ENCODE peak calls at places on chromosomes 11 and 22, in seven cellular contexts. One of them, this sample, is unnamed.

GRCh38 chr22:46798366-46799057 is 36.1 kb downstream of the TBC1D22A start:
- DNase-seq in suprapubic skin: peak
- DNase-seq in heart left ventricle: peak
- DNase-seq in transverse colon: peak
- DNase-seq in A549: peak
- DNase-seq in K562: peak
- DNase-seq in body of pancreas: peak
- DNase-seq in this sample: peak

GRCh38 chr11:123308077-123308476 is 113.0 kb upstream of the CLMP start:
- DNase-seq in suprapubic skin: no peak
- DNase-seq in heart left ventricle: no peak
- DNase-seq in transverse colon: no peak
- DNase-seq in A549: no peak
- DNase-seq in K562: no peak
- DNase-seq in body of pancreas: no peak
- DNase-seq in this sample: peak

GRCh38 chr11:131412061-131412460 is 41.6 kb downstream of the NTM start:
- DNase-seq in suprapubic skin: no peak
- DNase-seq in heart left ventricle: no peak
- DNase-seq in transverse colon: no peak
- DNase-seq in A549: no peak
- DNase-seq in K562: no peak
- DNase-seq in body of pancreas: no peak
- DNase-seq in this sample: no peak

GRCh38 chr11:9313648-9314290 is 624 bp downstream of the TMEM41B start:
- DNase-seq in suprapubic skin: no peak
- DNase-seq in heart left ventricle: no peak
- DNase-seq in transverse colon: peak
- DNase-seq in A549: peak
- DNase-seq in K562: peak
- DNase-seq in body of pancreas: no peak
- DNase-seq in this sample: peak

GRCh38 chr11:74024630-74025029 is 15.7 kb upstream of the UCP3 start:
- DNase-seq in suprapubic skin: no peak
- DNase-seq in heart left ventricle: no peak
- DNase-seq in transverse colon: peak
- DNase-seq in A549: no peak
- DNase-seq in K562: peak
- DNase-seq in body of pancreas: no peak
- DNase-seq in this sample: no peak

GRCh38 chr11:17643506-17644405 is 75.6 kb upstream of the MYOD1 start:
- DNase-seq in suprapubic skin: peak
- DNase-seq in heart left ventricle: no peak
- DNase-seq in transverse colon: no peak
- DNase-seq in A549: no peak
- DNase-seq in K562: no peak
- DNase-seq in body of pancreas: no peak
- DNase-seq in this sample: no peak

GRCh38 chr11:18192988-18193387 is 20.4 kb downstream of the MRGPRX4 start:
- DNase-seq in suprapubic skin: no peak
- DNase-seq in heart left ventricle: no peak
- DNase-seq in transverse colon: no peak
- DNase-seq in A549: no peak
- DNase-seq in K562: no peak
- DNase-seq in body of pancreas: no peak
- DNase-seq in this sample: peak

GRCh38 chr11:88181776-88182175 is 6.5 kb upstream of the RAB38 start:
- DNase-seq in suprapubic skin: no peak
- DNase-seq in heart left ventricle: no peak
- DNase-seq in transverse colon: no peak
- DNase-seq in A549: no peak
- DNase-seq in K562: no peak
- DNase-seq in body of pancreas: no peak
- DNase-seq in this sample: no peak

GRCh38 chr22:49344196-49344595 is 483.5 kb downstream of the BRD1 start:
- DNase-seq in suprapubic skin: no peak
- DNase-seq in heart left ventricle: no peak
- DNase-seq in transverse colon: no peak
- DNase-seq in A549: no peak
- DNase-seq in K562: no peak
- DNase-seq in body of pancreas: no peak
- DNase-seq in this sample: no peak

GRCh38 chr11:69948256-69949141 is 129.3 kb upstream of the FGF3 start:
- DNase-seq in suprapubic skin: no peak
- DNase-seq in heart left ventricle: no peak
- DNase-seq in transverse colon: peak
- DNase-seq in A549: peak
- DNase-seq in K562: peak
- DNase-seq in body of pancreas: peak
- DNase-seq in this sample: no peak

GRCh38 chr11:95266751-95267374 is 35.9 kb upstream of the SESN3 start:
- DNase-seq in suprapubic skin: no peak
- DNase-seq in heart left ventricle: no peak
- DNase-seq in transverse colon: no peak
- DNase-seq in A549: no peak
- DNase-seq in K562: no peak
- DNase-seq in body of pancreas: no peak
- DNase-seq in this sample: no peak

GRCh38 chr11:67393990-67394389 is 2.2 kb downstream of the RAD9A start:
- DNase-seq in suprapubic skin: no peak
- DNase-seq in heart left ventricle: no peak
- DNase-seq in transverse colon: no peak
- DNase-seq in A549: no peak
- DNase-seq in K562: no peak
- DNase-seq in body of pancreas: no peak
- DNase-seq in this sample: no peak

GRCh38 chr22:50274311-50274710 is 4.1 kb upstream of the MAPK11 start:
- DNase-seq in suprapubic skin: no peak
- DNase-seq in heart left ventricle: peak
- DNase-seq in transverse colon: peak
- DNase-seq in A549: peak
- DNase-seq in K562: peak
- DNase-seq in body of pancreas: peak
- DNase-seq in this sample: peak

GRCh38 chr11:116334596-116334995 is 438.2 kb downstream of the BUD13 start:
- DNase-seq in suprapubic skin: no peak
- DNase-seq in heart left ventricle: no peak
- DNase-seq in transverse colon: no peak
- DNase-seq in A549: no peak
- DNase-seq in K562: no peak
- DNase-seq in body of pancreas: no peak
- DNase-seq in this sample: no peak

GRCh38 chr11:114822038-114822437 is 143.7 kb downstream of the NXPE2 start:
- DNase-seq in suprapubic skin: no peak
- DNase-seq in heart left ventricle: no peak
- DNase-seq in transverse colon: no peak
- DNase-seq in A549: no peak
- DNase-seq in K562: no peak
- DNase-seq in body of pancreas: no peak
- DNase-seq in this sample: no peak

GRCh38 chr11:20372081-20372480 is 8.6 kb downstream of the HTATIP2 start:
- DNase-seq in suprapubic skin: no peak
- DNase-seq in heart left ventricle: no peak
- DNase-seq in transverse colon: no peak
- DNase-seq in A549: no peak
- DNase-seq in K562: no peak
- DNase-seq in body of pancreas: no peak
- DNase-seq in this sample: no peak

GRCh38 chr11:87228820-87229219 is 191.1 kb downstream of the TMEM135 start:
- DNase-seq in suprapubic skin: no peak
- DNase-seq in heart left ventricle: no peak
- DNase-seq in transverse colon: no peak
- DNase-seq in A549: no peak
- DNase-seq in K562: no peak
- DNase-seq in body of pancreas: no peak
- DNase-seq in this sample: no peak

GRCh38 chr11:79466411-79466810 is 25.6 kb upstream of the TENM4 start:
- DNase-seq in suprapubic skin: no peak
- DNase-seq in heart left ventricle: no peak
- DNase-seq in transverse colon: no peak
- DNase-seq in A549: no peak
- DNase-seq in K562: no peak
- DNase-seq in body of pancreas: no peak
- DNase-seq in this sample: no peak

GRCh38 chr11:3609416-3610265 is 32.2 kb downstream of the ART5 start:
- DNase-seq in suprapubic skin: no peak
- DNase-seq in heart left ventricle: no peak
- DNase-seq in transverse colon: no peak
- DNase-seq in A549: peak
- DNase-seq in K562: peak
- DNase-seq in body of pancreas: no peak
- DNase-seq in this sample: peak

GRCh38 chr11:72823105-72823804 is 9.0 kb downstream of the ATG16L2 start:
- DNase-seq in suprapubic skin: no peak
- DNase-seq in heart left ventricle: no peak
- DNase-seq in transverse colon: no peak
- DNase-seq in A549: no peak
- DNase-seq in K562: no peak
- DNase-seq in body of pancreas: peak
- DNase-seq in this sample: peak

GRCh38 chr22:47167056-47167455 is 404.6 kb downstream of the TBC1D22A start:
- DNase-seq in suprapubic skin: peak
- DNase-seq in heart left ventricle: no peak
- DNase-seq in transverse colon: no peak
- DNase-seq in A549: no peak
- DNase-seq in K562: no peak
- DNase-seq in body of pancreas: no peak
- DNase-seq in this sample: no peak

DNA sequence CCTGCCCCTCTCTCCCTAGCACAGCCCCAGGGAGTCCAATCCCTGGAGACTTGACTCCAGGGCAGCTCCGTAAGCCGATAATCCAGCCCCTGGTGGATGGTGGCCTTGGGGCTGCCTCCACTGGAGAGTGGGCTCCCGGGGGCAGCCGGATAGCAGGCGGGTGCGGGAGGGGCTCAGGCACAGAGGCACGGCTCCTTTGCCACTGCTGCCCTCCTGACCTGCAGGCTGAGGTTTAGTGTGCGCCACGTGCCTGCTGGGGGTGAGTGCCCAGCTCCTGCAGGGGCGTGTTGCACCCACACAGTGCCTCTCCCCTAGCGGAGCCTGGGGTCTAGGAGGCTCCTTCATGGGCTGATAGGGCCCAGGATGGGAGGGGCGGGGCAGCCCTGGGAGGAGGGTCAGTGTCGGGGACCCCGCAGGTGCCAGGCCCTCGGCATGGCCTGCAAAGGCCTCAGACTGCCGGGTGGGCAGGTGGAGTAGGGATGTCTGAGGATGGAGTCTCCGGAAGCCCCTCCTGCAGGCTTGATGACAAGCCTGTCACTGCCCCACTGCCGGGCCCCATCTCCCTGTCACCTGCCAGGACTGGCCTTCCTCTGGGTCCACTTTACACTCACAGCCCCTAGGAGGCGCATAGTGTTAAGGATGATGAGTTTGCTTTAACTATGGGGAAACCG is 5.6 kb downstream of the DUSP8 start:
- DNase-seq in suprapubic skin: no peak
- DNase-seq in heart left ventricle: no peak
- DNase-seq in transverse colon: no peak
- DNase-seq in A549: no peak
- DNase-seq in K562: peak
- DNase-seq in body of pancreas: peak
- DNase-seq in this sample: no peak
- TF ChIP-seq CTCF in suprapubic skin: no peak
- TF ChIP-seq CTCF in heart left ventricle: no peak
- TF ChIP-seq CTCF in transverse colon: no peak
- TF ChIP-seq CTCF in A549: peak
- TF ChIP-seq CTCF in K562: peak
- TF ChIP-seq CTCF in body of pancreas: no peak
- TF ChIP-seq CTCF in this sample: peak

GRCh38 chr11:130000552-130001176 is 2.0 kb downstream of the PRDM10 start:
- DNase-seq in suprapubic skin: no peak
- DNase-seq in heart left ventricle: no peak
- DNase-seq in transverse colon: no peak
- DNase-seq in A549: no peak
- DNase-seq in K562: no peak
- DNase-seq in body of pancreas: no peak
- DNase-seq in this sample: no peak
- H3K4me3 ChIP-seq in suprapubic skin: peak
- H3K4me3 ChIP-seq in heart left ventricle: no peak
- H3K4me3 ChIP-seq in transverse colon: peak
- H3K4me3 ChIP-seq in A549: peak
- H3K4me3 ChIP-seq in K562: no peak
- H3K4me3 ChIP-seq in body of pancreas: no peak
- H3K4me3 ChIP-seq in this sample: peak

DNA sequence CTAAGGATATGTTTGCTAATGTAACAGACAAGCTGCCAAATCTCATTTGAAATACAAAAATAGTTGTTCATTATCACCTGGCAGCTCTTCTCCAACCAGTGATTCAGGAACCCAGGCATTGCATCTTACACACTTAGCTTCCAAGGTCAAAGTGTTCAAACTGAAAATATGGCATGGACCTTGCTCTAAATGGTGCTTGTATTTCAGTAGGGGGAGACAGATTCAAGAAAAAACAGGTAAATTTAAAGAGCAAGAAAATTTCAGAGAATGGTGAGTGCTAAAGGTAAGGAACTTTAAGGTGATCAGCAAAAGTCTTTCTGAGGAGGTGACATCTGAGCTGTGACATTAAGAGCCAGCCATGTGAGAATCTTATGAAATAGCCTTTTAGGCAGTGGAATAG is 82.8 kb upstream of the E2F8 start:
- DNase-seq in suprapubic skin: no peak
- DNase-seq in heart left ventricle: no peak
- DNase-seq in transverse colon: no peak
- DNase-seq in A549: no peak
- DNase-seq in K562: no peak
- DNase-seq in body of pancreas: no peak
- DNase-seq in this sample: no peak
- TF ChIP-seq CTCF in suprapubic skin: no peak
- TF ChIP-seq CTCF in heart left ventricle: no peak
- TF ChIP-seq CTCF in transverse colon: no peak
- TF ChIP-seq CTCF in A549: peak
- TF ChIP-seq CTCF in K562: peak
- TF ChIP-seq CTCF in body of pancreas: no peak
- TF ChIP-seq CTCF in this sample: peak

DNA sequence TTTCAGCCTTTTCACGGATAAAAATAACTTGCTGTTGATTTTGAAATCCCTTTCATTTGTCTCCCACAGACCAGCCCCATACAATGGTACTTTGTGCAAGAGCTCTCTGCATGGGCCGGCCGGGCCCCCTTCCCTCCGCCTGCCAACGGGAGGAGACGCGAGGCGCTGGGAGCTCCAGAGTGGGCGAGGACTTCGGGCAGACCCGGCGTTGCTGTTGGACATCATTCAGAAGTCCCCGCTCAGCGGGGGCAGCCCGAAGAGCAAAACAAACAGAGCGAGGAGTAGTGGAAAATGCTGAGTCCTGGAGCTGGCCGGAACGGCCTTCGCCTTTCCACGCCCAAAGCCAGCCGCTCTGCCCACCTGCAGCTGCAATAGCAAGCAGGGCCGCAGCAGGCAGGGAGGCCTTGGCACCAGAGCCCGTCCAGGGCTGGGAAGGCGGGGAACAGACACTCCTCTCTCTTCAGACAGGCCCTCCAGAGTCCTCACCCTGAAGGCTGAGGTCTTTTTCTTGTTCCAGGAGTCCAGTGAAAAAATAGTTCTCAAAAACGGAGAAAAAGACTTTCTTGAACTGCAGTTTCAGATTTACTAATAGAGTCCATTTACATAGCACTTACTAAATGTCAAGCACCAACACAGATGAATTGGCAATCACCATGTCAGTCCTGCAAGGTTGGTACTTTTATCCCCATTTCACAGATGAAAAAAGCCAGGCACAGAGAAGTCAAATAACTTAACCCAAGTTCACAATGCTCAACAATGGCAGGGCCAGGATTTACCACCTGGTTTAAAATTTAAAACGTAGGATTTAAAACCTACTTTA is 135.5 kb downstream of the ETS1 start:
- DNase-seq in suprapubic skin: no peak
- DNase-seq in heart left ventricle: peak
- DNase-seq in transverse colon: peak
- DNase-seq in A549: no peak
- DNase-seq in K562: no peak
- DNase-seq in body of pancreas: peak
- DNase-seq in this sample: no peak
- H3K4me3 ChIP-seq in suprapubic skin: peak
- H3K4me3 ChIP-seq in heart left ventricle: peak
- H3K4me3 ChIP-seq in transverse colon: no peak
- H3K4me3 ChIP-seq in A549: no peak
- H3K4me3 ChIP-seq in K562: no peak
- H3K4me3 ChIP-seq in body of pancreas: no peak
- H3K4me3 ChIP-seq in this sample: no peak

This sample was measured in GM12865.